ENCODE peak calls at places on chromosomes 6 and 20, in eight cellular contexts. O is kidney glomerular epithelial cell; N is mucosa of descending colon; F is tibial artery; J is foreskin fibroblast; H is cerebellar nuclear complex; Y is stimulated activated CD4-positive, alpha-beta T cell treated with anti-CD3 and anti-CD28 coated beads, Interleukin-12 subunit alpha, Interleukin-12 subunit beta, amount 100 ng/mL, for 24 hours; I is HEK293T. M is an unnamed sample.

GRCh38 chr6:14754636-14755513 is 491.0 kb upstream of the JARID2 start:
- DNase-seq in N (no peak), J (no peak), F (no peak), I (no peak), Y (no peak), H (no peak), O (no peak), M (no peak)

GRCh38 chr20:25058797-25059486 is 1.0 kb upstream of the ACSS1 start:
- DNase-seq in H (peak), F (peak), I (no peak), N (peak), J (peak), O (no peak), Y (no peak), M (no peak)

GRCh38 chr6:652865-653264 is 4.0 kb downstream of the HUS1B start:
- DNase-seq in Y (no peak), H (no peak), I (no peak), F (no peak), N (no peak), J (no peak), O (no peak), M (no peak)

GRCh38 chr6:122014961-122015360 is 384.5 kb upstream of the HSF2 start:
- DNase-seq in Y (no peak), J (peak), F (no peak), I (no peak), O (no peak), H (no peak), N (no peak), M (no peak)

GRCh38 chr6:35496036-35496850 is 636 bp downstream of the TEAD3 start:
- DNase-seq in F (peak), N (peak), I (peak), H (no peak), J (no peak), Y (no peak), O (no peak), M (no peak)

GRCh38 chr6:106973841-106974336 is 640 bp downstream of the CD24 start:
- DNase-seq in Y (no peak), N (no peak), H (no peak), J (no peak), O (peak), F (no peak), I (no peak), M (no peak)

GRCh38 chr6:89952696-89953095 is 58.4 kb downstream of the GJA10 start:
- DNase-seq in J (peak), H (no peak), Y (no peak), I (no peak), O (no peak), N (no peak), F (no peak), M (peak)

GRCh38 chr6:3442444-3443220 is 14.2 kb downstream of the SLC22A23 start:
- DNase-seq in J (no peak), I (no peak), N (no peak), F (no peak), Y (no peak), O (peak), H (no peak), M (no peak)

M was measured in immature natural killer cell.